ENCODE peak calls at places on chromosome 22, in ten cellular contexts. F is fibroblast of mammary gland; V is activated effector memory CD4-positive, alpha-beta T cell treated with anti-CD3 and anti-CD28 coated beads, Interleukin-2, amount 50 U/mL, for 16 hours; Y is SK-N-DZ; A is AML-193; S is caudate nucleus; X is NCI-H1694 treated with DMSO at 0.1 percent for 48 hours; I is cardiac muscle cell; K is kidney tubule cell; H is AG09309. W is an unnamed sample.

GRCh38 chr22:32661296-32661695 is 140.2 kb upstream of the TIMP3 start:
- DNase-seq in F (peak; percentile 91), V (no peak), Y (no peak), A (no peak), S (no peak), X (no peak), I (no peak), K (peak; percentile 43), H (peak; percentile 70), W (peak; percentile 84)

GRCh38 chr22:35043251-35043931 is 22.6 kb upstream of the ISX start:
- DNase-seq in F (no peak), V (no peak), Y (no peak), A (no peak), S (no peak), X (no peak), I (peak; percentile 23), K (no peak), H (no peak), W (no peak)

GRCh38 chr22:25146906-25147754 is 52.5 kb upstream of the CRYBB3 start:
- DNase-seq in F (no peak), V (no peak), Y (no peak), A (no peak), S (no peak), X (no peak), I (no peak), K (no peak), H (no peak), W (no peak)

GRCh38 chr22:42317691-42318547 is 47.5 kb upstream of the TCF20 start:
- DNase-seq in F (no peak), V (no peak), Y (no peak), A (no peak), S (peak; percentile 88), X (no peak), I (no peak), K (peak; percentile 17), H (no peak), W (no peak)

GRCh38 chr22:45031629-45032403 is 22.0 kb upstream of the PHF21B start:
- DNase-seq in F (no peak), V (no peak), Y (no peak), A (no peak), S (no peak), X (no peak), I (no peak), K (peak; percentile 30), H (no peak), W (no peak)

GRCh38 chr22:23070418-23071162 is at the start of gene GNAZ:
- DNase-seq in F (no peak), V (peak; percentile 66), Y (peak; percentile 51), A (no peak), S (no peak), X (peak; percentile 7), I (peak; percentile 30), K (no peak), H (no peak), W (peak; percentile 70)

GRCh38 chr22:46456818-46457163 is 80.6 kb downstream of the CELSR1 start:
- DNase-seq in F (no peak), V (no peak), Y (no peak), A (no peak), S (no peak), X (no peak), I (no peak), K (no peak), H (no peak), W (no peak)

GRCh38 chr22:19982991-19983578 is 33.5 kb downstream of the ARVCF start:
- DNase-seq in F (no peak), V (no peak), Y (no peak), A (no peak), S (no peak), X (no peak), I (no peak), K (no peak), H (no peak), W (no peak)

GRCh38 chr22:23906641-23907040 is 12.5 kb downstream of the MIF start:
- DNase-seq in F (no peak), V (no peak), Y (no peak), A (no peak), S (no peak), X (no peak), I (no peak), K (no peak), H (no peak), W (no peak)

GRCh38 chr22:49780992-49781782 is 46.5 kb downstream of the BRD1 start:
- DNase-seq in F (no peak), V (no peak), Y (no peak), A (no peak), S (no peak), X (no peak), I (no peak), K (no peak), H (no peak), W (no peak)

GRCh38 chr22:23781533-23781932 is 5.2 kb upstream of the SMARCB1 start:
- DNase-seq in F (peak; percentile 60), V (no peak), Y (no peak), A (no peak), S (no peak), X (no peak), I (no peak), K (peak; percentile 28), H (no peak), W (no peak)

GRCh38 chr22:31977141-31977781 is 32.9 kb downstream of the YWHAH start:
- DNase-seq in F (peak; percentile 59), V (peak; percentile 91), Y (peak; percentile 80), A (peak; percentile 57), S (peak; percentile 61), X (peak; percentile 95), I (peak; percentile 85), K (peak; percentile 76), H (no peak), W (peak; percentile 86)

GRCh38 chr22:42473484-42474193 is 41.4 kb upstream of the NFAM1 start:
- DNase-seq in F (peak; percentile 69), V (no peak), Y (peak; percentile 71), A (peak; percentile 44), S (no peak), X (peak; percentile 63), I (peak; percentile 69), K (peak; percentile 68), H (peak; percentile 20), W (no peak)

GRCh38 chr22:16962501-16962900 is 45.5 kb downstream of the GAB4 start:
- DNase-seq in F (no peak), V (no peak), Y (no peak), A (no peak), S (no peak), X (no peak), I (no peak), K (no peak), H (no peak), W (no peak)

GRCh38 chr22:17576475-17576874 is 13.2 kb downstream of the SLC25A18 start:
- DNase-seq in F (peak; percentile 85), V (no peak), Y (no peak), A (no peak), S (no peak), X (no peak), I (no peak), K (peak; percentile 96), H (peak; percentile 87), W (no peak)

GRCh38 chr22:21044931-21045584 is 688 bp upstream of the LRRC74B start:
- DNase-seq in F (peak; percentile 89), V (no peak), Y (no peak), A (peak; percentile 17), S (no peak), X (no peak), I (no peak), K (peak; percentile 13), H (peak; percentile 31), W (no peak)